ENCODE peak calls at places on chromosomes 11 and 22, in six cellular contexts. M, I, Y, S, P and C are unnamed samples.

GRCh38 chr11:898540-899190 is 11.9 kb downstream of the CHID1 start:
- DNase-seq in M (no peak), I (no peak), Y (no peak), S (no peak), P (peak; percentile 46), C (peak; percentile 71)

GRCh38 chr11:33500331-33500730 is 200.3 kb downstream of the C11orf91 start:
- DNase-seq in M (no peak), I (no peak), Y (no peak), S (no peak), P (no peak), C (no peak)

GRCh38 chr11:130418210-130418609 is 10.2 kb downstream of the ADAMTS8 start:
- DNase-seq in M (no peak), I (no peak), Y (no peak), S (no peak), P (no peak), C (no peak)

GRCh38 chr22:19477321-19478085 is 1.5 kb downstream of the UFD1 start:
- DNase-seq in M (no peak), I (no peak), Y (no peak), S (no peak), P (peak; percentile 38), C (no peak)

GRCh38 chr22:31064369-31064768 is 16.7 kb upstream of the SMTN start:
- DNase-seq in M (no peak), I (no peak), Y (no peak), S (no peak), P (no peak), C (no peak)

GRCh38 chr11:125343732-125344131 is 152.3 kb downstream of the FEZ1 start:
- DNase-seq in M (no peak), I (no peak), Y (no peak), S (no peak), P (no peak), C (no peak)

GRCh38 chr11:64583296-64584262 is 7.4 kb upstream of the SLC22A12 start:
- DNase-seq in M (no peak), I (no peak), Y (no peak), S (no peak), P (peak; percentile 69), C (no peak)

GRCh38 chr11:72233056-72233772 is 8.6 kb downstream of the INPPL1 start:
- DNase-seq in M (no peak), I (no peak), Y (no peak), S (no peak), P (no peak), C (peak; percentile 36)

GRCh38 chr11:20448838-20449237 is 61.3 kb downstream of the PRMT3 start:
- DNase-seq in M (no peak), I (no peak), Y (no peak), S (no peak), P (no peak), C (no peak)

GRCh38 chr11:120883404-120884135 is 140.3 kb upstream of the TBCEL start:
- DNase-seq in M (peak; percentile 31), I (no peak), Y (no peak), S (no peak), P (peak; percentile 75), C (no peak)

GRCh38 chr11:121329786-121330395 is 37.3 kb downstream of the SC5D start:
- DNase-seq in M (no peak), I (no peak), Y (no peak), S (no peak), P (no peak), C (no peak)

GRCh38 chr11:36564376-36565032 is 3.3 kb upstream of the RAG1 start:
- DNase-seq in M (no peak), I (no peak), Y (peak; percentile 3), S (peak; percentile 20), P (peak; percentile 77), C (peak; percentile 35)

GRCh38 chr11:92797874-92798273 is 171.6 kb upstream of the MTNR1B start:
- DNase-seq in M (no peak), I (no peak), Y (no peak), S (no peak), P (no peak), C (no peak)

GRCh38 chr11:61141601-61142028 is 19.6 kb downstream of the VPS37C start:
- DNase-seq in M (no peak), I (no peak), Y (no peak), S (no peak), P (no peak), C (peak; percentile 77)